ENCODE peak calls at places on chromosomes 13 and 19, in four cellular contexts. One of them, this sample, is unnamed.

GRCh38 chr19:608155-609000 is 18.7 kb downstream of the HCN2 start:
- DNase-seq in mammary epithelial cell: no peak
- DNase-seq in stimulated activated CD4-positive, alpha-beta T cell treated with anti-CD3 and anti-CD28 coated beads, Interleukin-15, amount 100 ng/mL, for 1 hour: no peak
- DNase-seq in KBM-7: no peak
- DNase-seq in this sample: no peak

GRCh38 chr13:99446242-99446641 is 55.0 kb upstream of the TM9SF2 start:
- DNase-seq in mammary epithelial cell: no peak
- DNase-seq in stimulated activated CD4-positive, alpha-beta T cell treated with anti-CD3 and anti-CD28 coated beads, Interleukin-15, amount 100 ng/mL, for 1 hour: no peak
- DNase-seq in KBM-7: no peak
- DNase-seq in this sample: no peak

GRCh38 chr19:17107546-17108452 is 32.2 kb downstream of the MYO9B start:
- DNase-seq in mammary epithelial cell: peak; percentile 98
- DNase-seq in stimulated activated CD4-positive, alpha-beta T cell treated with anti-CD3 and anti-CD28 coated beads, Interleukin-15, amount 100 ng/mL, for 1 hour: no peak
- DNase-seq in KBM-7: no peak
- DNase-seq in this sample: peak; percentile 90

GRCh38 chr19:16596399-16596798 is 24.2 kb upstream of the SLC35E1 start:
- DNase-seq in mammary epithelial cell: no peak
- DNase-seq in stimulated activated CD4-positive, alpha-beta T cell treated with anti-CD3 and anti-CD28 coated beads, Interleukin-15, amount 100 ng/mL, for 1 hour: no peak
- DNase-seq in KBM-7: no peak
- DNase-seq in this sample: no peak

GRCh38 chr19:13803038-13803437 is 7.8 kb downstream of the ZSWIM4 start:
- DNase-seq in mammary epithelial cell: no peak
- DNase-seq in stimulated activated CD4-positive, alpha-beta T cell treated with anti-CD3 and anti-CD28 coated beads, Interleukin-15, amount 100 ng/mL, for 1 hour: no peak
- DNase-seq in KBM-7: no peak
- DNase-seq in this sample: no peak

GRCh38 chr13:32881074-32881791 is 135.0 kb upstream of the KL start:
- DNase-seq in mammary epithelial cell: peak; percentile 35
- DNase-seq in stimulated activated CD4-positive, alpha-beta T cell treated with anti-CD3 and anti-CD28 coated beads, Interleukin-15, amount 100 ng/mL, for 1 hour: no peak
- DNase-seq in KBM-7: no peak
- DNase-seq in this sample: peak; percentile 55

GRCh38 chr13:25170554-25171107 is 1.5 kb downstream of the AMER2 start:
- DNase-seq in mammary epithelial cell: no peak
- DNase-seq in stimulated activated CD4-positive, alpha-beta T cell treated with anti-CD3 and anti-CD28 coated beads, Interleukin-15, amount 100 ng/mL, for 1 hour: no peak
- DNase-seq in KBM-7: no peak
- DNase-seq in this sample: no peak

GRCh38 chr13:44147648-44148047 is 226.0 kb upstream of the SERP2 start:
- DNase-seq in mammary epithelial cell: no peak
- DNase-seq in stimulated activated CD4-positive, alpha-beta T cell treated with anti-CD3 and anti-CD28 coated beads, Interleukin-15, amount 100 ng/mL, for 1 hour: no peak
- DNase-seq in KBM-7: no peak
- DNase-seq in this sample: no peak

GRCh38 chr13:31424130-31424729 is 224.5 kb downstream of the B3GLCT start:
- DNase-seq in mammary epithelial cell: peak; percentile 62
- DNase-seq in stimulated activated CD4-positive, alpha-beta T cell treated with anti-CD3 and anti-CD28 coated beads, Interleukin-15, amount 100 ng/mL, for 1 hour: peak; percentile 16
- DNase-seq in KBM-7: peak; percentile 86
- DNase-seq in this sample: peak; percentile 60

GRCh38 chr13:72960541-72960940 is 98.3 kb upstream of the KLF5 start:
- DNase-seq in mammary epithelial cell: peak; percentile 69
- DNase-seq in stimulated activated CD4-positive, alpha-beta T cell treated with anti-CD3 and anti-CD28 coated beads, Interleukin-15, amount 100 ng/mL, for 1 hour: no peak
- DNase-seq in KBM-7: no peak
- DNase-seq in this sample: peak; percentile 32

GRCh38 chr19:29259153-29259552 is 46.2 kb upstream of the UQCRFS1 start:
- DNase-seq in mammary epithelial cell: no peak
- DNase-seq in stimulated activated CD4-positive, alpha-beta T cell treated with anti-CD3 and anti-CD28 coated beads, Interleukin-15, amount 100 ng/mL, for 1 hour: no peak
- DNase-seq in KBM-7: peak; percentile 41
- DNase-seq in this sample: no peak

GRCh38 chr19:49136771-49137171 is 17.4 kb downstream of the PPFIA3 start:
- DNase-seq in mammary epithelial cell: no peak
- DNase-seq in stimulated activated CD4-positive, alpha-beta T cell treated with anti-CD3 and anti-CD28 coated beads, Interleukin-15, amount 100 ng/mL, for 1 hour: no peak
- DNase-seq in KBM-7: no peak
- DNase-seq in this sample: no peak

GRCh38 chr19:51364200-51365106 is 1.7 kb downstream of the ETFB start:
- DNase-seq in mammary epithelial cell: peak; percentile 37
- DNase-seq in stimulated activated CD4-positive, alpha-beta T cell treated with anti-CD3 and anti-CD28 coated beads, Interleukin-15, amount 100 ng/mL, for 1 hour: no peak
- DNase-seq in KBM-7: no peak
- DNase-seq in this sample: peak; percentile 38

GRCh38 chr13:20401958-20402856 is 123.5 kb downstream of the CRYL1 start:
- DNase-seq in mammary epithelial cell: peak; percentile 55
- DNase-seq in stimulated activated CD4-positive, alpha-beta T cell treated with anti-CD3 and anti-CD28 coated beads, Interleukin-15, amount 100 ng/mL, for 1 hour: no peak
- DNase-seq in KBM-7: no peak
- DNase-seq in this sample: peak; percentile 69

GRCh38 chr13:79246575-79246949 is 159.5 kb downstream of the RBM26 start:
- DNase-seq in mammary epithelial cell: no peak
- DNase-seq in stimulated activated CD4-positive, alpha-beta T cell treated with anti-CD3 and anti-CD28 coated beads, Interleukin-15, amount 100 ng/mL, for 1 hour: no peak
- DNase-seq in KBM-7: no peak
- DNase-seq in this sample: no peak

GRCh38 chr19:11480081-11480926 is 542 bp downstream of the ELAVL3 start:
- DNase-seq in mammary epithelial cell: no peak
- DNase-seq in stimulated activated CD4-positive, alpha-beta T cell treated with anti-CD3 and anti-CD28 coated beads, Interleukin-15, amount 100 ng/mL, for 1 hour: no peak
- DNase-seq in KBM-7: no peak
- DNase-seq in this sample: no peak

GRCh38 chr19:49793561-49793840 is 19.6 kb downstream of the FUZ start:
- DNase-seq in mammary epithelial cell: peak; percentile 35
- DNase-seq in stimulated activated CD4-positive, alpha-beta T cell treated with anti-CD3 and anti-CD28 coated beads, Interleukin-15, amount 100 ng/mL, for 1 hour: no peak
- DNase-seq in KBM-7: no peak
- DNase-seq in this sample: no peak

GRCh38 chr19:29084266-29084665 is 128.7 kb downstream of the UQCRFS1 start:
- DNase-seq in mammary epithelial cell: no peak
- DNase-seq in stimulated activated CD4-positive, alpha-beta T cell treated with anti-CD3 and anti-CD28 coated beads, Interleukin-15, amount 100 ng/mL, for 1 hour: no peak
- DNase-seq in KBM-7: peak; percentile 8
- DNase-seq in this sample: no peak